ENCODE peak calls at places on chromosome 19, in four cellular contexts. E, U, A and V are unnamed samples.
A peak's percentile ranks its signal among the peaks of the same experiment; 100 is the strongest.

GRCh38 chr19:31340059-31341025 is 8.9 kb downstream of the TSHZ3 start:
- DNase-seq in E (no peak), U (no peak), A (no peak), V (peak; percentile 28)

GRCh38 chr19:19552811-19553210 is 14.7 kb downstream of the CILP2 start:
- DNase-seq in E (no peak), U (no peak), A (no peak), V (peak; percentile 30)

GRCh38 chr19:2867025-2867991 is at the start of gene ZNF556:
- DNase-seq in E (no peak), U (no peak), A (no peak), V (no peak)

GRCh38 chr19:7386308-7386707 is 37.6 kb downstream of the ARHGEF18 start:
- DNase-seq in E (no peak), U (no peak), A (no peak), V (no peak)

GRCh38 chr19:3100331-3100730 is 6.2 kb downstream of the GNA11 start:
- DNase-seq in E (no peak), U (no peak), A (no peak), V (no peak)

GRCh38 chr19:2774083-2774679 is 8.9 kb downstream of the SGTA start:
- DNase-seq in E (no peak), U (no peak), A (no peak), V (no peak)

GRCh38 chr19:52735734-52736133 is 890 bp upstream of the ZNF611 start:
- DNase-seq in E (no peak), U (no peak), A (no peak), V (no peak)

GRCh38 chr19:48991823-48992570 is 1.1 kb downstream of the GYS1 start:
- DNase-seq in E (no peak), U (no peak), A (no peak), V (no peak)

GRCh38 chr19:4583961-4584669 is 24.6 kb upstream of the SEMA6B start:
- DNase-seq in E (no peak), U (no peak), A (no peak), V (no peak)

GRCh38 chr19:1862068-1862423 is 1.3 kb downstream of the KLF16 start:
- DNase-seq in E (no peak), U (no peak), A (no peak), V (no peak)

GRCh38 chr19:10887616-10888367 is 16.4 kb downstream of the CARM1 start:
- DNase-seq in E (no peak), U (no peak), A (no peak), V (no peak)

GRCh38 chr19:582497-583197 is 7.0 kb upstream of the HCN2 start:
- DNase-seq in E (no peak), U (no peak), A (no peak), V (no peak)